ENCODE peak calls at places on chromosome 4, in eight cellular contexts. Z is heart left ventricle, Q is GM23248, K is fibroblast of pulmonary artery, O is adipocyte, F is left lung, G is Peyer's patch, W is stomach. V is an unnamed sample.

GRCh38 chr4:152351080-152351479 is 184.8 kb downstream of the FBXW7 start:
- DNase-seq in Z (no peak), Q (no peak), K (no peak), O (no peak), F (no peak), G (no peak), W (no peak), V (no peak)

GRCh38 chr4:40238700-40239548 is 42.1 kb downstream of the RHOH start:
- DNase-seq in Z (no peak), Q (no peak), K (peak), O (no peak), F (no peak), G (peak), W (no peak), V (peak)

GRCh38 chr4:8737601-8738279 is 133.9 kb downstream of the HMX1 start:
- DNase-seq in Z (no peak), Q (no peak), K (no peak), O (no peak), F (no peak), G (peak), W (no peak), V (no peak)

GRCh38 chr4:176635372-176636261 is 157.1 kb downstream of the VEGFC start:
- DNase-seq in Z (no peak), Q (peak), K (peak), O (no peak), F (no peak), G (no peak), W (no peak), V (no peak)

GRCh38 chr4:184746532-184746870 is 12.6 kb upstream of the CENPU start:
- DNase-seq in Z (no peak), Q (peak), K (peak), O (peak), F (no peak), G (no peak), W (peak), V (peak)

GRCh38 chr4:126742885-126743284 is 889.9 kb upstream of the INTU start:
- DNase-seq in Z (no peak), Q (no peak), K (no peak), O (no peak), F (no peak), G (no peak), W (no peak), V (no peak)

GRCh38 chr4:119321921-119322687 is at the start of gene FABP2:
- DNase-seq in Z (no peak), Q (no peak), K (no peak), O (no peak), F (no peak), G (no peak), W (no peak), V (no peak)

GRCh38 chr4:106315476-106315967 is 487 bp downstream of the TBCK start:
- DNase-seq in Z (no peak), Q (peak), K (peak), O (peak), F (no peak), G (no peak), W (no peak), V (peak)

GRCh38 chr4:95506264-95506663 is 42.5 kb downstream of the UNC5C start:
- DNase-seq in Z (no peak), Q (peak), K (peak), O (no peak), F (no peak), G (no peak), W (no peak), V (no peak)

GRCh38 chr4:71333960-71334951 is 4.6 kb upstream of the SLC4A4 start:
- DNase-seq in Z (no peak), Q (peak), K (no peak), O (peak), F (no peak), G (no peak), W (no peak), V (no peak)

GRCh38 chr4:92035666-92036065 is 268.1 kb upstream of the GRID2 start:
- DNase-seq in Z (no peak), Q (peak), K (no peak), O (no peak), F (no peak), G (no peak), W (no peak), V (no peak)

GRCh38 chr4:114378306-114378903 is 220.2 kb upstream of the UGT8 start:
- DNase-seq in Z (no peak), Q (peak), K (peak), O (peak), F (no peak), G (no peak), W (no peak), V (peak)

GRCh38 chr4:81472249-81473085 is 760 bp upstream of the RASGEF1B start:
- DNase-seq in Z (no peak), Q (peak), K (peak), O (peak), F (peak), G (peak), W (peak), V (no peak)

GRCh38 chr4:151329217-151330007 is 4.0 kb upstream of the SH3D19 start:
- DNase-seq in Z (no peak), Q (peak), K (no peak), O (peak), F (no peak), G (no peak), W (no peak), V (peak)

GRCh38 chr4:66852843-66853242 is 692.5 kb downstream of the CENPC start:
- DNase-seq in Z (no peak), Q (no peak), K (no peak), O (no peak), F (no peak), G (no peak), W (no peak), V (no peak)

DNA sequence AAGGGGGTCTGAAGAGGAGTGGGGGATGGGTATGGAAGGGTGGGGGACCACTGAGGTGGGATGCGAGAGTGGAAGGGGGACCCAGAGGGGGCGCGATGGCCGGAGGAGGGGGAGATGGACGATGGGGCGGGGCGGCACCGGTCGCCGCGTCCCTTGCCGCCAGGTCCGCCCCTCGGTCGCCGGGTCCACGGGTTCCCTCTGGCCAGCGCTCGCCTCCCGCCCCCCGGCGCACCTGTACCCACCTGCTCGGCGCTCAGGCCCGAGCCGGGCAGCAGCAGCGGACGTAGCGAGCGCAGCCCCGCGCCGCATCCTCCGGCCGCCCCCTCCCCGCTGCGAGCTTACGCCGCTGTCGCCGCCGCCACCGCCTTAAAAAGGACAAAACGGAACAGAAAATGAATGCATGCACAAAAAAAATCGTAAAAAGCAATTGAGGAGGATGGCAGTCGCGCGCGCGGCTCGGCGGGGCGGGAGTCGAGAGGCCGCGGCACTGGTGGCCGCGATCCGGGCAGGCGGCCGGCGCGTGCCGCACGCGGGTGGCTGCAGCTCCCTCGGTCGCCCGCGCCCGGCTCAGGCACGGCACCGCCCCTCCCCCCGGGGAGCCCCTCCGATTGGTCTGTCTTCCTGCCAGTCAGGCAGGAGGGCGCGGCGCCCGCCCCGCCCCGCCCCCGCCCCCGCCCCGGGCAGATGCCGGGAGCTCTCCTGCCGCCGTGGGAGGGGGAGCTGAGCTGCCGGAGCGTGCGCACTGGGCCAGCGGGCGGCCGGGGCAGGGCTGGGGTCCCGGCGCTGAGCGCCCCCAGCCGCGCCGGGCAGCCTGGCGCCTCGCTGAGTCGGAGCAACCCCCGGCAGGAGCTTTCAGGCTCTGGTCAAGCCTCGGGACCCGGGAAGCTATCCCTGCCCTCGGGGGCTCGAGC is at the start of gene JAKMIP1:
- DNase-seq in Z (peak), Q (peak), K (peak), O (peak), F (peak), G (peak), W (peak), V (peak)
- H3K4me3 ChIP-seq in Z (peak), Q (peak), K (peak), O (peak), F (peak), G (peak), W (peak), V (peak)

GRCh38 chr4:160318567-160319220 is 1215.8 kb downstream of the RAPGEF2 start:
- DNase-seq in Z (no peak), Q (no peak), K (peak), O (no peak), F (no peak), G (no peak), W (no peak), V (peak)
- H3K4me3 ChIP-seq in Z (no peak), Q (no peak), K (no peak), O (no peak), F (no peak), G (no peak), W (no peak), V (no peak)

DNA sequence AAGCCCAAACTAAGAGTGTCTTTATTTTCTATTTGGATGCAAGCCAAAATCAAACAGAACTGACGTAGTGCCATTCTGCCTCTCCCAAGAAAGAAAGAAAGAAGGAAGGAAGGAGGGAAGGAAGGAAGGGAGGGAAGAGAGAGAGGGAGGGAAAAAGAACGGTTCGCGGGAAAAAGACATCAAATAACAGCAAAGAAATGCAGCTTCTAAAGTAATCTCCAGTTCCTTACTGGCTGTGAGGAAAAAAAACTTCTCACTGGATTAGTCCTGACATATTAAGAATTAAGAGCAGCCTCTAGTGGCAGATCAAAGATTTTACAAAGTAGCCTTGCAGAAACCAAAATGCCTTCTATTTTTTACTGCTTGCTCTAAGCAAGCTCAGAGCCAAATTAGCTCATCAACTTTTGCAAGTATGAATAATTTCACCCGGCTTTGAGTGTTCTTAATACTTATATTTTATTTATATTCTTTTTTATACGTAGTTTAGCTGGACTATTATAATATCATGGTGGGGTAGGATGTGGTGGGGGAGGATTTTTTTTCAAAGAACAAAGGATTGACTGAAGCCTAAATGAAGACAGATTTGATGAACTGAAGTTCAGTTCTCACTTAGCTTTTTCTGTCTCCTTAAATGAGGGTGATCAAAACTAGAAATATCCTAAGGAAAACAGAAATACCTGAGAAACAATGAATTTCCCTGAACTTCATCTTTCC is 36.6 kb downstream of the PITX2 start:
- DNase-seq in Z (no peak), Q (peak), K (peak), O (peak), F (no peak), G (no peak), W (no peak), V (peak)
- H3K4me3 ChIP-seq in Z (no peak), Q (peak), K (peak), O (peak), F (no peak), G (peak), W (no peak), V (no peak)

DNA sequence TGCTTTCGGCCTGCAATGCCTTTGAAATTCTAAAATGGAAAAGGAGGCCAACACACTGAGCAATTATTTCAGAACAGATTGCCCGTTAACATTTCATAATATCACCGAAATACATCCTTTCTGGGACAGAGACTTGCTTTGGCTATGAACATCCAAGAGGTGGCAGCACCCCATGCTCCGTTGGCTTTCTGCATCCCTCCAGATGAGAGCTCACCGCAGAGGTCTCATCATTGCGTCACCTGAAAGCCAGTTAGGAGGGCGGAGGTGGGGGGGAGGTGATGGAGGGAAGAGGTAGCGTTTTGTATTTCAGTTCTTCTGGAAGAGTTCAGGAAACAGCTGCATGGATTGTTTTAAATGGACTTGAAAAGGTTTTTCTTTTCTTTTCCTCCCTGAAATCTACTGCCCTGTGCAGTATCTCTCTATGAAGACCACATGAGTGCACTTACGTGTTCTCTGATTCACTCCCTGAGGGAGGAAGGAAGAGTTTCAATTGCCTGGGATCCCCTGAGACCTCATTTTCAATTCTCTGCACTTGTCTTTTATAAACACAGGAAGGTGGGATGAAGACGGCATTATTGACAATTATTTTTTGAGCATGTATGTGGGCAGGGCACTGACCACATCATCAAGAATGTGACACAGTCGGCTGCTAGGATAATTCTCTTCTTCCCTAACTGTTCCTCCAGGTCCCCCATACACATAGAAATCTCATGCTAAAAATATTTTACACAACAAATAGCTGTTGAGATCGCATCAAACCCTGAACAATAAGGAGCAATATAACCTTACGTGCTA is 166.9 kb upstream of the PGRMC2 start:
- DNase-seq in Z (peak), Q (peak), K (peak), O (peak), F (no peak), G (peak), W (peak), V (peak)
- H3K4me3 ChIP-seq in Z (no peak), Q (peak), K (peak), O (peak), F (no peak), G (no peak), W (no peak), V (no peak)

GRCh38 chr4:53592128-53592527 is 842 bp upstream of the LNX1 start:
- DNase-seq in Z (no peak), Q (no peak), K (peak), O (no peak), F (no peak), G (peak), W (no peak), V (no peak)

GRCh38 chr4:53595204-53595603 is 3.9 kb upstream of the LNX1 start:
- DNase-seq in Z (no peak), Q (no peak), K (no peak), O (no peak), F (no peak), G (no peak), W (no peak), V (no peak)

GRCh38 chr4:53591372-53591892 is at the start of gene LNX1:
- DNase-seq in Z (no peak), Q (no peak), K (no peak), O (no peak), F (peak), G (peak), W (peak), V (peak)

GRCh38 chr4:53593765-53594164 is 2.5 kb upstream of the LNX1 start:
- DNase-seq in Z (no peak), Q (no peak), K (no peak), O (no peak), F (no peak), G (no peak), W (no peak), V (no peak)

GRCh38 chr4:53592686-53593641 is 1.7 kb upstream of the LNX1 start:
- DNase-seq in Z (no peak), Q (no peak), K (peak), O (no peak), F (peak), G (peak), W (peak), V (no peak)
- H3K4me3 ChIP-seq in Z (peak), Q (no peak), K (peak), O (peak), F (no peak), G (peak), W (peak), V (no peak)

GRCh38 chr4:4541661-4542570 is at the start of gene STX18:
- DNase-seq in Z (peak), Q (peak), K (peak), O (peak), F (peak), G (peak), W (peak), V (peak)
- H3K4me3 ChIP-seq in Z (peak), Q (peak), K (peak), O (peak), F (peak), G (peak), W (peak), V (peak)

GRCh38 chr4:73668806-73669205 is 48.6 kb upstream of the RASSF6 start:
- DNase-seq in Z (no peak), Q (peak), K (peak), O (peak), F (no peak), G (no peak), W (no peak), V (no peak)

GRCh38 chr4:73674451-73674919 is 54.2 kb upstream of the RASSF6 start:
- DNase-seq in Z (no peak), Q (peak), K (no peak), O (no peak), F (no peak), G (no peak), W (no peak), V (no peak)

GRCh38 chr4:73664470-73664869 is 44.2 kb upstream of the RASSF6 start:
- DNase-seq in Z (no peak), Q (no peak), K (no peak), O (no peak), F (no peak), G (no peak), W (no peak), V (no peak)

GRCh38 chr4:73673286-73673685 is 53.0 kb upstream of the RASSF6 start:
- DNase-seq in Z (no peak), Q (no peak), K (no peak), O (no peak), F (no peak), G (no peak), W (no peak), V (no peak)

GRCh38 chr4:73669410-73670183 is 49.4 kb upstream of the RASSF6 start:
- DNase-seq in Z (no peak), Q (no peak), K (peak), O (no peak), F (no peak), G (no peak), W (no peak), V (no peak)
- H3K4me3 ChIP-seq in Z (no peak), Q (peak), K (no peak), O (peak), F (no peak), G (no peak), W (no peak), V (no peak)

GRCh38 chr4:186723207-186724047 is at the start of gene FAT1:
- DNase-seq in Z (peak), Q (peak), K (peak), O (peak), F (peak), G (peak), W (peak), V (no peak)

GRCh38 chr4:186719925-186720694 is 3.5 kb downstream of the FAT1 start:
- DNase-seq in Z (no peak), Q (peak), K (peak), O (peak), F (no peak), G (no peak), W (no peak), V (no peak)

GRCh38 chr4:186724048-186724860 is 598 bp upstream of the FAT1 start:
- DNase-seq in Z (peak), Q (peak), K (peak), O (peak), F (peak), G (peak), W (peak), V (no peak)

GRCh38 chr4:186724861-186725419 is 1.3 kb upstream of the FAT1 start:
- DNase-seq in Z (no peak), Q (peak), K (peak), O (peak), F (no peak), G (no peak), W (no peak), V (no peak)

DNA sequence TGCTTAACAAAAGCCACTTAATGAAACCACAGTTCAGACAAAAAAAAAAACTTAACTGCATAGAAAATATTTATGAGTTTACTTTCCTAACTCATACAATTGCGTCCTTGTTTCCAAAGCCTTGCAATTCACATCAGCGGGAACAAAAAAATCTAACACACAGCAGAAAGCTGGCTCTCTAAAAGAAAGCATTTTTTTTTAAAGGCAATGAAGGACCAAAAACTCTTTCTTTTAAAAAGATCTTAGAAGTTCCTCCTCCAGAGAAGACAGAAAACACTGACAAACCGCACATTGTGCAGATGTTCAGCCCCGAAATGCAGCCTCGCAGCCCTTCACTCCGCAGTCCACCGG is 825 bp downstream of the FAT1 start:
- DNase-seq in Z (no peak), Q (no peak), K (no peak), O (no peak), F (no peak), G (no peak), W (no peak), V (no peak)
- H3K4me3 ChIP-seq in Z (peak), Q (peak), K (peak), O (peak), F (peak), G (peak), W (peak), V (peak)

DNA sequence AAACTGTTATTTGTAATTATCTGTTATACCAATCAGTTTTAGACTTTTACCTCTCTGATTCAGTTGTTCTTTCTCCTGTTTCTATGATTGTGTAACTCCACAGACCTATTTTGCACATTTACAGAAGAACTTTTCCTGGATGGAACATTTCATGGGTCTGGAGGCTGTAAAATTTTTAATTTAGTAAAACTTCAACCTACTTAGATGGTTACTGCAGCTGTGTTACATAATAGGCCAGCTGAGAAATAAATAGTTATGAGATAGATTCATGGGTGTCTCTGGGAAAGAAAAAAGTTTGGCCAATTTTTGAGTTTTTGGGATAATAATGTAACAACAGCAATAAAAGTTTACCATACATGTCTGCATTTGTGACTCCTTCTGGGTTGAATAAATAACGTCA is 253.5 kb downstream of the ARHGAP24 start:
- DNase-seq in Z (no peak), Q (no peak), K (no peak), O (no peak), F (no peak), G (no peak), W (no peak), V (no peak)
- H3K4me3 ChIP-seq in Z (no peak), Q (no peak), K (no peak), O (no peak), F (no peak), G (no peak), W (no peak), V (no peak)

V was measured in LNCaP clone FGC.